ENCODE peak calls at places on chromosomes 4 and X, in four cellular contexts. C, P, K and H are unnamed samples.
A peak's percentile ranks its signal among the peaks of the same experiment; 100 is the strongest.

GRCh38 chrX:140912606-140913005 is 89.8 kb upstream of the SPANXB1 start:
- DNase-seq in C (no peak), P (no peak), K (no peak), H (no peak)

GRCh38 chr4:77631276-77631675 is 25.7 kb downstream of the CXCL13 start:
- DNase-seq in C (no peak), P (no peak), K (no peak), H (no peak)

GRCh38 chr4:38529189-38530115 is 134.5 kb upstream of the KLF3 start:
- DNase-seq in C (no peak), P (peak; percentile 80), K (no peak), H (peak; percentile 7)

GRCh38 chr4:4415107-4415805 is 28.4 kb downstream of the NSG1 start:
- DNase-seq in C (no peak), P (no peak), K (no peak), H (no peak)

GRCh38 chr4:140038031-140038533 is 115.9 kb downstream of the MAML3 start:
- DNase-seq in C (no peak), P (no peak), K (no peak), H (peak; percentile 72)

GRCh38 chrX:119067023-119067739 is 5.6 kb upstream of the CT47C1 start:
- DNase-seq in C (peak; percentile 70), P (peak; percentile 46), K (peak; percentile 67), H (no peak)

GRCh38 chr4:9875516-9875915 is 94.1 kb downstream of the DRD5 start:
- DNase-seq in C (no peak), P (peak; percentile 32), K (no peak), H (peak; percentile 66)

GRCh38 chrX:110407910-110408545 is 49.4 kb downstream of the RTL9 start:
- DNase-seq in C (peak; percentile 77), P (peak; percentile 60), K (peak; percentile 86), H (peak; percentile 21)

GRCh38 chr4:122700178-122700725 is 32.3 kb upstream of the BBS12 start:
- DNase-seq in C (peak; percentile 87), P (no peak), K (no peak), H (no peak)

GRCh38 chrX:129698150-129698549 is 40.6 kb upstream of the XPNPEP2 start:
- DNase-seq in C (no peak), P (no peak), K (no peak), H (no peak)

GRCh38 chrX:45007598-45007997 is 134.6 kb downstream of the KDM6A start:
- DNase-seq in C (no peak), P (no peak), K (no peak), H (no peak)

GRCh38 chrX:13220916-13221315 is 98.9 kb downstream of the ATXN3L start:
- DNase-seq in C (peak; percentile 44), P (no peak), K (no peak), H (no peak)

GRCh38 chrX:8730812-8731578 is 942 bp downstream of the ANOS1 start:
- DNase-seq in C (no peak), P (no peak), K (no peak), H (no peak)

GRCh38 chr4:113452868-113453620 is 308.5 kb downstream of the CAMK2D start:
- DNase-seq in C (peak; percentile 93), P (peak; percentile 14), K (no peak), H (peak; percentile 26)

GRCh38 chrX:2692221-2693122 is 1.4 kb downstream of the CD99 start:
- DNase-seq in C (peak; percentile 72), P (peak; percentile 58), K (no peak), H (no peak)

GRCh38 chrX:37755073-37755472 is 24.8 kb upstream of the CYBB start:
- DNase-seq in C (no peak), P (peak; percentile 92), K (no peak), H (peak; percentile 83)

GRCh38 chrX:110418220-110418856 is 59.7 kb downstream of the RTL9 start:
- DNase-seq in C (peak; percentile 80), P (peak; percentile 5), K (peak; percentile 6), H (peak; percentile 20)

DNA sequence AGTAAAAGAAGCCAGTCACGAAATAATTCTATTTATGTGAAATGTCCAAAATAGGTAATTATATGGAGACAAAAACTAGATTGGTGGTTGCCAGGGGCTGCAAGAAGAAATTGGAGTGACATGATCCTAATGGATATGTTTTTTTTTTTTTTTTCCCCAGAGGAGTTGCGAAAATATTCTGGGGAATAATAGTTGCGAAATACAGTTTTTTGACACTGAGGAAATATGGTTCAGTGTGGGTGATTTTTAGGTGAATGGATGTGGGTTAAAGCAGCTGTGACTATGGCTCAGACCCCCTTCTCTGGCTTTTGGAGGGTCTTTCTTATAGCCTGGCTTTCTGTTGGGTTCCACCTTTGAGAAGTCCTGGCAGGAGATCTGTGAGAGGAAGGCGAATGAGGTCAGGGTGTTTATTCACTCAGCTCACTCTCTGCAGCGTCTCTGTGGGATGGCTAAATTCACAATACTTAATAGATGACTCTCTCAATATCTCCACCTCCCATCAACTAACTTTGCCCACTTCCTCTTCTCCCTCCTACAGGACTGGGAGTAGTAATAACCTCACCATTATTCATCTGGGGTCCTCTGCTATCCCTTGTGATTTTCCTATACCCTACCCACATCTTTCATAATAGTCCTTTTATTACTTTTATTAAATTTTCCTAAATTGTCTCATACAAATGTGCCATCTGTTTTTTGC is 15.3 kb upstream of the RAB9B start:
- DNase-seq in C (peak; percentile 36), P (peak; percentile 1), K (no peak), H (no peak)
- H3K4me3 ChIP-seq in C (no peak overlapping the region), P (no peak overlapping the region), K (no peak overlapping the region), H (no peak overlapping the region)

DNA sequence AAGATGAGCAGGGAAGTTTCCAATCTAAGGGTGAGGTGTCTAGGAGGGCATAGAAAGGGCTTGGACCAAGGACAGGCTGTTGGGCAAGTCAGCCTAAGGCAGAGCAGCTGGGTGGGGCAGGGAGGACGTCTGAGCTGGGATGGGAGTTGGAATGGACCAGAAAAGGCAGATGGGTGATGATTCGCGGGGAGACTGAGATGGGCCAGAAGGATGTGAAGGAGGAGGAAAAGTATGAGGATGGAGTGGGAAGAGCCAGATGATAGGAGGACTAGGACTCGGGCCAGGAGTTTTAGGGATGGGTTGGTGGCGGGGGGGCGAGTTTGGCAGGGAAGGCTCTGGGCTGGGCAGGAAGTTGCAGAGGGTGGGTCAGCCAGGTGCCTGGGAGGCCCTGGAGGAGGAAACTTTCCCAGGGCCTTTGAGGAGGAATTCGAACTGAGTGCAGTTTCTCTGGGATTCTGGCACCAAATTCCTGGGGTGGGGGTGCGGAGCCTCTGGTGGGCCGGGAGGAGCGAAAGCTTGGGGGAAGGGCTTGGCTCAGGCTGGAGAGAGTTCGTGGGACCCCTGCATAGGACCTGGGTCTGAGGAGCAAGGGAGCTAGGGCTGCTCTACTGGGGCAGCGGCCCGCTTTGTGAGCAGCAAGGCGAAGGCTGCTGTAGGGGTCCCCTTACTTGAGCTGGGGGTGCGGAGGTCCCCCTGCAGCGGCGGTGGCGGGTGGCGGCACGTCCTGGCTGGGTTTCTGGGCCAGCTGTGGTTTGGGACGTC is 8.7 kb upstream of the TIMP1 start:
- DNase-seq in C (peak; percentile 84), P (no peak), K (peak; percentile 43), H (no peak)
- H3K4me3 ChIP-seq in C (peak overlapping the region; percentile 22), P (no peak overlapping the region), K (peak overlapping the region; percentile 23), H (no peak overlapping the region)

DNA sequence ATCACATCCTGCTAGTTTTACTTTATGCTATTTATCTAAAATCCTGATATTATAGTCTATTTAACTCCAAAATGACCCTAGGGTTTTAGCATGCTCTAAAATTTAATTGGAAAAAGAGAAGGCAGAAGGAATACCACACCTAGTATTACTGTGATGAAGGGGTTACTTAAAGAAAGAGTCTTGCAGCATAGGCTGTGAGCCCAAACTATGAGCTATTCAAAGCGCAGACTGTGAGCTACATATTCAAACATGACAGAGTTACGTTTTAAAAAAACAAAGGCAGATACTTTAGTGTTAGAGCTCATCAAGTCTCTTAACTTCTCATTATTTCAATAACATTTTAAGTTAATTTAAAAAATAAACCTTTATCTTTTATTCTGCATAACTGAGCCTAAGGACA is 247.7 kb upstream of the ETNPPL start:
- DNase-seq in C (no peak), P (no peak), K (no peak), H (no peak)
- H3K4me3 ChIP-seq in C (no peak overlapping the region), P (no peak overlapping the region), K (no peak overlapping the region), H (no peak overlapping the region)

GRCh38 chr4:40196260-40196659 is 571 bp upstream of the RHOH start:
- DNase-seq in C (no peak), P (no peak), K (no peak), H (no peak)

GRCh38 chr4:40197879-40198689 is 1.3 kb downstream of the RHOH start:
- DNase-seq in C (no peak), P (peak; percentile 41), K (no peak), H (no peak)

GRCh38 chr4:40194602-40195161 is 2.1 kb upstream of the RHOH start:
- DNase-seq in C (peak; percentile 50), P (peak; percentile 43), K (no peak), H (peak; percentile 89)

GRCh38 chr4:40195182-40196177 is 1.4 kb upstream of the RHOH start:
- DNase-seq in C (no peak), P (no peak), K (no peak), H (no peak)

DNA sequence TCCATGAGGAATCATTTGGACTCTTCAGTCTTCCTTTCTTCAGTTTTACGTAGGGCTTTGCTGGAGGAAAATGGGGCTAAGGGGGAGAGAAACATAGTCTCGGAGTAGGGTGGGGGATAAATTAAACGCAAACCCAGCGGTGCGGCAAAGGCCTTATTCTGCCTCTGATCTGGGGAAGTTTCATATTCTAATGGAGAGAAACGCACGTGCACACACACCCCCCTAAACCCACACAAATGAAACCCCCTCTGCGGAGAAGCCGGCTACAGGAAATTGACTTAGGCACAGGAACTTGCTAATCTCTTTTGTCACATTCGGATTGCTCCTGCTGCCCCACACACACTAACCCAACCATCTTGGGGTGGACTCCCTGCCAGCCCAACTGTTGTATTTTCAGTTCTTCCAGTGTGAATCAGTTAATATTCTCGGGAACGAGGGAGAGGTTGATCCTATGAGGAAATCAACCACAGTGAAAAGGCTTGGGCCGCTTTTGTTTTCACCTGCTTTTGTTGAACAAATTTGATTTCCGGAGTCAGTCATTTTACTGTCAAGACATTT is at the start of gene RHOH:
- DNase-seq in C (no peak), P (peak; percentile 75), K (no peak), H (peak; percentile 98)
- H3K4me3 ChIP-seq in C (no peak within 1 kb of the TSS), P (peak within 1 kb of the TSS; percentile 61), K (peak within 1 kb of the TSS; percentile 37), H (peak within 1 kb of the TSS; percentile 73)